ENCODE peak calls at places on chromosomes 1 and 21, in six cellular contexts. P, B, N, J, Q and A are unnamed samples.

GRCh38 chr1:103900005-103900404 is 150.3 kb downstream of the AMY1C start:
- DNase-seq in P (no peak), B (no peak), N (no peak), J (no peak), Q (no peak), A (no peak)

GRCh38 chr21:26846036-26846931 is 1.1 kb upstream of the ADAMTS1 start:
- DNase-seq in P (peak; percentile 86), B (peak; percentile 60), N (peak; percentile 69), J (peak; percentile 98), Q (no peak), A (no peak)

GRCh38 chr21:42302292-42302650 is 12.9 kb downstream of the TFF3 start:
- DNase-seq in P (no peak), B (no peak), N (no peak), J (peak; percentile 33), Q (no peak), A (no peak)

GRCh38 chr1:30757196-30757949 is at the start of gene LAPTM5:
- DNase-seq in P (peak; percentile 47), B (peak; percentile 59), N (no peak), J (peak; percentile 84), Q (no peak), A (no peak)

GRCh38 chr1:167548059-167548932 is 5.3 kb downstream of the CREG1 start:
- DNase-seq in P (peak; percentile 85), B (no peak), N (no peak), J (no peak), Q (no peak), A (no peak)

GRCh38 chr1:150259217-150259616 is 1.6 kb downstream of the CA14 start:
- DNase-seq in P (no peak), B (no peak), N (no peak), J (no peak), Q (no peak), A (no peak)

GRCh38 chr1:171869097-171869496 is 27.8 kb downstream of the DNM3 start:
- DNase-seq in P (no peak), B (no peak), N (no peak), J (no peak), Q (no peak), A (no peak)

GRCh38 chr1:174785506-174785905 is 214.2 kb upstream of the CACYBP start:
- DNase-seq in P (no peak), B (no peak), N (no peak), J (no peak), Q (no peak), A (no peak)

GRCh38 chr1:62457955-62458354 is 21.1 kb downstream of the USP1 start:
- DNase-seq in P (no peak), B (no peak), N (no peak), J (no peak), Q (no peak), A (no peak)

GRCh38 chr1:162389021-162389818 is 7.7 kb downstream of the C1orf226 start:
- DNase-seq in P (peak; percentile 44), B (peak; percentile 57), N (peak; percentile 62), J (no peak), Q (no peak), A (no peak)

GRCh38 chr1:205313681-205314308 is 7.8 kb downstream of the NUAK2 start:
- DNase-seq in P (peak; percentile 70), B (no peak), N (no peak), J (peak; percentile 86), Q (no peak), A (no peak)

GRCh38 chr1:17287377-17287776 is 20.6 kb upstream of the PADI4 start:
- DNase-seq in P (peak; percentile 61), B (no peak), N (peak; percentile 98), J (no peak), Q (no peak), A (peak; percentile 85)

GRCh38 chr1:204080163-204080903 is 7.4 kb downstream of the SOX13 start:
- DNase-seq in P (peak; percentile 83), B (peak; percentile 81), N (peak; percentile 96), J (peak; percentile 98), Q (peak; percentile 90), A (peak; percentile 96)

GRCh38 chr21:33655591-33656221 is 13.4 kb downstream of the ITSN1 start:
- DNase-seq in P (peak; percentile 72), B (no peak), N (peak; percentile 98), J (no peak), Q (peak; percentile 96), A (peak; percentile 87)

GRCh38 chr1:218718216-218718615 is 373.1 kb downstream of the TGFB2 start:
- DNase-seq in P (peak; percentile 48), B (no peak), N (no peak), J (no peak), Q (no peak), A (no peak)

DNA sequence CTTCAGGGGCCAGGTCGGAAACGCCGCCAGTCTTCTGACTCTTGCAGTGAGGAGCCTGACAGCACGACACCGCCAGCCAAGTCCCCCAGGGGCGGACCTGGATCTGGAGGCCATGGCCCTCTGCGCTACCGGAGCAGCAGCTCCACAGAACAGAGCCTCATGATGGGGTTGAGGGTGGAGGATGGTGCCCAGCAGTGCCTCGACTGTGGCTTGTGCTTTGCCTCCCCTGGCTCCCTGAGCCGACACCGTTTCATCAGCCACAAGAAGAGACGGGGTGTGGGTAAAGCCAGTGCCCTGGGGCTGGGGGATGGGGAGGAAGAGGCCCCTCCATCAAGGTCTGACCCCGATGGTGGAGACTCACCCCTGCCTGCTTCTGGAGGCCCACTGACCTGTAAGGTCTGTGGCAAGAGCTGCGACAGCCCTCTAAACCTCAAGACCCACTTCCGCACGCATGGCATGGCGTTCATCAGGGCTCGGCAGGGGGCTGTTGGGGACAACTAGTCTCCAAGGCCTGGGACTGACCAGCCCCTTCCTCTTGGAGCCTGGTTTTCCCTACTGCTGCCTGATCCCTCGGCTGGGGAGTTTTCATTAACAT is 8.7 kb downstream of the ZNF687 start:
- DNase-seq in P (no peak), B (no peak), N (no peak), J (no peak), Q (no peak), A (no peak)
- H3K36me3 ChIP-seq in P (peaks cover 58% of the 10 kb centered on the region), B (peaks cover 6% of the 10 kb centered on the region), N (peaks cover 60% of the 10 kb centered on the region), J (peaks cover 64% of the 10 kb centered on the region), Q (peaks cover 16% of the 10 kb centered on the region), A (peaks cover 81% of the 10 kb centered on the region)

GRCh38 chr1:28889357-28889756 is 25.0 kb upstream of the EPB41 start:
- DNase-seq in P (no peak), B (no peak), N (no peak), J (no peak), Q (no peak), A (no peak)
- H3K36me3 ChIP-seq in P (no peaks in the 10 kb centered on the region), B (no peaks in the 10 kb centered on the region), N (no peaks in the 10 kb centered on the region), J (no peaks in the 10 kb centered on the region), Q (no peaks in the 10 kb centered on the region), A (no peaks in the 10 kb centered on the region)

GRCh38 chr21:44062380-44062779 is 44.8 kb upstream of the PWP2 start:
- DNase-seq in P (no peak), B (no peak), N (no peak), J (no peak), Q (no peak), A (no peak)
- H3K36me3 ChIP-seq in P (peaks cover 11% of the 10 kb centered on the region), B (no peaks in the 10 kb centered on the region), N (peaks cover 34% of the 10 kb centered on the region), J (peaks cover 19% of the 10 kb centered on the region), Q (peaks cover 6% of the 10 kb centered on the region), A (peaks cover 68% of the 10 kb centered on the region)

GRCh38 chr1:195902779-195903178 is 705.5 kb downstream of the KCNT2 start:
- DNase-seq in P (no peak), B (no peak), N (no peak), J (no peak), Q (no peak), A (no peak)
- H3K36me3 ChIP-seq in P (no peaks in the 10 kb centered on the region), B (no peaks in the 10 kb centered on the region), N (no peaks in the 10 kb centered on the region), J (no peaks in the 10 kb centered on the region), Q (no peaks in the 10 kb centered on the region), A (no peaks in the 10 kb centered on the region)

DNA sequence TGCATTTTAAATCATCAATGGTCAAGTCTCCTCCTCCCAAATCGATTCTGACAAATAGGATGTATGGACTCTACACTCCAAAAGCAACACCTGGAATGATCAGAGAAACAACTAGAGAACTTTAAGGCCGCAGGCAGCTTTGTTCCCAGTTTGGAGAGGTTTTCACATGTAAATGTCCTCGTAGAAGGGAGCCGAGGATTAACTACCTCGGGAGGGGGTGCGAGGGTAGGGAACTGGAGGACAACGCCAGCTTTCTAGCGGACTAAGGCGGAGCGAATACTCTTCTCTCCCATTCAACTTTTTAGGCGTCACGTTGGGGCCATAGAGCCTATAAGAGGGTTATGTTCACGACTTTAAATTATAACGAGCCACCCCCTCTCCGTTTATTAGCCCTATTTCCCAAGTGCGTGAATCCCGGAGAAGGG is 1.2 kb downstream of the SCAF4 start:
- DNase-seq in P (no peak), B (no peak), N (peak; percentile 37), J (no peak), Q (no peak), A (no peak)
- H3K36me3 ChIP-seq in P (no peaks in the 10 kb centered on the region), B (no peaks in the 10 kb centered on the region), N (no peaks in the 10 kb centered on the region), J (no peaks in the 10 kb centered on the region), Q (no peaks in the 10 kb centered on the region), A (peaks cover 18% of the 10 kb centered on the region)

GRCh38 chr1:183810756-183811155 is 5.8 kb downstream of the RGL1 start:
- DNase-seq in P (no peak), B (no peak), N (peak; percentile 5), J (no peak), Q (no peak), A (no peak)
- H3K36me3 ChIP-seq in P (no peaks in the 10 kb centered on the region), B (no peaks in the 10 kb centered on the region), N (no peaks in the 10 kb centered on the region), J (no peaks in the 10 kb centered on the region), Q (no peaks in the 10 kb centered on the region), A (no peaks in the 10 kb centered on the region)

DNA sequence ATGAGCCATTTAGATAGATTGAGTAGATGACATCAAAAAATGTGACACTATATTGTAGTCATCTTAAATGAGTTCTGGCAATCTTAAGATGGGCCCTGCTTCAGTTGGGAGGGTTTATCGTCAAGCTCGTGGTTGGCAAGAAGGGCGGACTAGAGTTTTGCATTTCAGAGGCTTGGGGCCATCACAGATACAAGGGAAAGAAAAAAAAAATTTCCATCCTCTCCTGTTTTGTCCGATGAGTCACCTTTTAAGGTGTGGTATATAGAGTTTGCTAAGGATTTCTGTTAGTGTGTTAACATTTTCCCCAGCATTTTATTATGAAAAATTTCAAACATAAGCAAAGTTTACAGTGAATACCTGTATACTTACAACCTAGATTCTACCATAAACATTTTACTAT is 31.8 kb upstream of the KCNQ4 start:
- DNase-seq in P (no peak), B (no peak), N (peak; percentile 57), J (no peak), Q (no peak), A (no peak)
- H3K36me3 ChIP-seq in P (peaks cover 4% of the 10 kb centered on the region), B (no peaks in the 10 kb centered on the region), N (peaks cover 56% of the 10 kb centered on the region), J (peaks cover 76% of the 10 kb centered on the region), Q (peaks cover 17% of the 10 kb centered on the region), A (peaks cover 80% of the 10 kb centered on the region)

GRCh38 chr1:197126698-197127097 is 19.8 kb downstream of the ASPM start:
- DNase-seq in P (no peak), B (no peak), N (no peak), J (no peak), Q (no peak), A (no peak)

GRCh38 chr1:197129698-197130097 is 16.8 kb downstream of the ASPM start:
- DNase-seq in P (no peak), B (no peak), N (no peak), J (no peak), Q (no peak), A (no peak)

GRCh38 chr1:197124376-197124775 is 22.1 kb downstream of the ASPM start:
- DNase-seq in P (no peak), B (no peak), N (no peak), J (no peak), Q (no peak), A (no peak)

GRCh38 chr1:197130677-197131304 is 15.7 kb downstream of the ASPM start:
- DNase-seq in P (peak; percentile 28), B (no peak), N (peak; percentile 64), J (no peak), Q (no peak), A (no peak)

GRCh38 chr1:197127513-197127912 is 19.0 kb downstream of the ASPM start:
- DNase-seq in P (peak; percentile 56), B (no peak), N (no peak), J (no peak), Q (no peak), A (no peak)
- H3K36me3 ChIP-seq in P (no peaks in the 10 kb centered on the region), B (no peaks in the 10 kb centered on the region), N (peaks cover 26% of the 10 kb centered on the region), J (no peaks in the 10 kb centered on the region), Q (peaks cover 38% of the 10 kb centered on the region), A (peaks cover 93% of the 10 kb centered on the region)

GRCh38 chr1:210698661-210699060 is 370.0 kb downstream of the HHAT start:
- DNase-seq in P (no peak), B (no peak), N (no peak), J (no peak), Q (no peak), A (no peak)
- H3K36me3 ChIP-seq in P (no peaks in the 10 kb centered on the region), B (no peaks in the 10 kb centered on the region), N (no peaks in the 10 kb centered on the region), J (no peaks in the 10 kb centered on the region), Q (no peaks in the 10 kb centered on the region), A (no peaks in the 10 kb centered on the region)